ENCODE peak calls at places on chromosomes 1 and 21, in four cellular contexts. Z is Panc1; E is HL-60; M is stimulated activated CD4-positive, alpha-beta T cell treated with anti-CD3 and anti-CD28 coated beads, Interleukin-12 subunit alpha, Interleukin-12 subunit beta, amount 100 ng/mL, for 4 hours. I is an unnamed sample.

GRCh38 chr1:183209533-183210158 is 23.6 kb downstream of the LAMC2 start:
- DNase-seq in Z (peak), E (no peak), M (no peak), I (no peak)

GRCh38 chr1:228317891-228318810 is 88.5 kb downstream of the TRIM11 start:
- DNase-seq in Z (no peak), E (no peak), M (no peak), I (no peak)

GRCh38 chr1:194361374-194362131 is 1175.1 kb upstream of the B3GALT2 start:
- DNase-seq in Z (no peak), E (no peak), M (no peak), I (no peak)

GRCh38 chr1:32063261-32063681 is 9.5 kb upstream of the TMEM39B start:
- DNase-seq in Z (peak), E (no peak), M (no peak), I (no peak)

GRCh38 chr1:227192163-227192562 is 126.1 kb downstream of the CDC42BPA start:
- DNase-seq in Z (peak), E (no peak), M (no peak), I (no peak)

GRCh38 chr1:151828931-151829330 is 2.7 kb downstream of the RORC start:
- DNase-seq in Z (no peak), E (no peak), M (no peak), I (peak)

GRCh38 chr21:44724926-44725325 is 13.6 kb upstream of the TSPEAR start:
- DNase-seq in Z (no peak), E (no peak), M (no peak), I (no peak)

GRCh38 chr1:211487672-211488208 is 4.2 kb downstream of the RD3 start:
- DNase-seq in Z (no peak), E (no peak), M (no peak), I (no peak)

GRCh38 chr1:230661976-230662375 is 19.7 kb downstream of the COG2 start:
- DNase-seq in Z (no peak), E (no peak), M (no peak), I (no peak)

GRCh38 chr1:205588691-205589445 is 42.9 kb downstream of the ELK4 start:
- DNase-seq in Z (no peak), E (no peak), M (no peak), I (peak)

GRCh38 chr1:165842363-165843129 is 15.1 kb downstream of the UCK2 start:
- DNase-seq in Z (no peak), E (peak), M (no peak), I (peak)

GRCh38 chr1:170530972-170531757 is 801 bp upstream of the GORAB start:
- DNase-seq in Z (no peak), E (no peak), M (no peak), I (no peak)

GRCh38 chr1:179091691-179092165 is 9.9 kb downstream of the TOR3A start:
- DNase-seq in Z (no peak), E (peak), M (no peak), I (peak)

GRCh38 chr1:232966663-232967062 is 16.3 kb downstream of the NTPCR start:
- DNase-seq in Z (no peak), E (no peak), M (no peak), I (no peak)

GRCh38 chr1:1680031-1680911 is 12.3 kb downstream of the SLC35E2B start:
- DNase-seq in Z (no peak), E (no peak), M (no peak), I (no peak)

GRCh38 chr1:243287652-243288051 is 31.8 kb downstream of the SDCCAG8 start:
- DNase-seq in Z (no peak), E (peak), M (no peak), I (peak)

GRCh38 chr1:58722967-58723366 is 23.1 kb upstream of the MYSM1 start:
- DNase-seq in Z (no peak), E (no peak), M (no peak), I (no peak)

GRCh38 chr1:172135076-172135672 is 285.3 kb upstream of the C1orf105 start:
- DNase-seq in Z (no peak), E (no peak), M (no peak), I (no peak)

GRCh38 chr1:244080343-244080929 is 29.4 kb downstream of the ZBTB18 start:
- DNase-seq in Z (no peak), E (no peak), M (no peak), I (no peak)